ENCODE peak calls at places on chromosomes 5 and 9, in six cellular contexts. B, K, F, E, Y and M are unnamed samples. For H3K27me3, the result is how much of the 10 kb centered on the place peaks cover.

GRCh38 chr5:105952875-105953274 is 1717.9 kb downstream of the EFNA5 start:
- DNase-seq in F (no peak), E (no peak), K (no peak), B (no peak), Y (no peak), M (no peak)

GRCh38 chr5:158754018-158754514 is 345.6 kb downstream of the EBF1 start:
- DNase-seq in K (no peak), E (no peak), B (no peak), F (peak), Y (no peak), M (peak)

GRCh38 chr5:160088805-160089204 is 30.4 kb downstream of the PWWP2A start:
- DNase-seq in F (no peak), E (no peak), Y (no peak), B (no peak), K (no peak), M (no peak)

GRCh38 chr5:92861531-92862285 is 719.3 kb downstream of the NR2F1-AS1 start:
- DNase-seq in Y (no peak), B (no peak), E (no peak), F (no peak), K (no peak), M (no peak)

GRCh38 chr9:14097215-14097614 is 216.7 kb downstream of the NFIB start:
- DNase-seq in B (no peak), Y (no peak), E (no peak), K (peak), F (peak), M (peak)

GRCh38 chr9:80841888-80842287 is 847.5 kb downstream of the TLE1 start:
- DNase-seq in F (no peak), E (no peak), Y (no peak), K (no peak), B (no peak), M (no peak)

GRCh38 chr5:74864823-74865222 is 1.4 kb downstream of the FAM169A start:
- DNase-seq in Y (no peak), E (no peak), B (no peak), K (no peak), F (no peak), M (no peak)

GRCh38 chr5:82540301-82540700 is 262.1 kb upstream of the RPS23 start:
- DNase-seq in E (no peak), Y (no peak), B (no peak), K (no peak), F (peak), M (no peak)

GRCh38 chr5:158770506-158770905 is 329.2 kb downstream of the EBF1 start:
- DNase-seq in B (no peak), Y (no peak), E (no peak), F (no peak), K (no peak), M (no peak)

GRCh38 chr9:128191406-128192046 is at the start of gene CIZ1:
- DNase-seq in B (peak), Y (no peak), F (peak), E (peak), K (peak), M (no peak)

GRCh38 chr5:15105799-15106393 is 234.3 kb upstream of the ANKH start:
- DNase-seq in E (peak), K (peak), F (peak), B (peak), Y (peak), M (no peak)

GRCh38 chr5:180313677-180314076 is 21.8 kb upstream of the MAPK9 start:
- DNase-seq in Y (no peak), K (peak), E (no peak), B (no peak), F (no peak), M (no peak)

GRCh38 chr5:157162919-157163510 is 3.0 kb downstream of the GARIN3 start:
- DNase-seq in B (no peak), F (no peak), K (no peak), E (no peak), Y (no peak), M (no peak)

GRCh38 chr9:91771864-91772263 is 178.2 kb downstream of the ROR2 start:
- DNase-seq in K (no peak), B (no peak), Y (no peak), E (no peak), F (peak), M (no peak)

GRCh38 chr5:181166812-181167733 is 19.7 kb downstream of the OR2V2 start:
- DNase-seq in F (no peak), B (no peak), Y (no peak), K (no peak), E (no peak), M (no peak)

GRCh38 chr5:150904479-150905311 is at the start of gene ZNF300:
- DNase-seq in K (peak), F (peak), E (peak), Y (no peak), B (peak), M (peak)

GRCh38 chr5:127549551-127549950 is 32.1 kb downstream of the PRRC1 start:
- DNase-seq in K (no peak), B (no peak), F (no peak), Y (no peak), E (no peak), M (no peak)

GRCh38 chr5:83375049-83375710 is 96.4 kb upstream of the VCAN start:
- DNase-seq in B (no peak), Y (no peak), F (peak), K (no peak), E (no peak), M (no peak)

GRCh38 chr5:125439243-125439642 is 692.8 kb upstream of the ZNF608 start:
- DNase-seq in E (no peak), B (no peak), Y (no peak), F (no peak), K (no peak), M (no peak)

GRCh38 chr9:27125030-27125429 is 16.0 kb downstream of the TEK start:
- DNase-seq in K (peak), F (peak), E (peak), B (peak), Y (no peak), M (peak)

GRCh38 chr5:88683506-88684135 is 199.4 kb downstream of the MEF2C start:
- DNase-seq in E (no peak), K (no peak), Y (no peak), F (peak), B (no peak), M (no peak)

GRCh38 chr9:87503970-87504369 is 6.3 kb downstream of the DAPK1 start:
- DNase-seq in Y (no peak), K (no peak), E (no peak), F (no peak), B (no peak), M (no peak)

GRCh38 chr5:132496631-132497487 is 6.3 kb upstream of the IRF1 start:
- DNase-seq in F (peak), E (peak), K (peak), B (peak), Y (no peak), M (no peak)

GRCh38 chr9:34654317-34655083 is 2.5 kb downstream of the IL11RA start:
- DNase-seq in K (peak), Y (no peak), E (no peak), F (no peak), B (peak), M (no peak)

GRCh38 chr9:95896580-95896979 is 21.1 kb downstream of the ERCC6L2 start:
- DNase-seq in F (no peak), Y (no peak), B (no peak), E (no peak), K (no peak), M (no peak)

GRCh38 chr5:178388381-178389030 is 155.9 kb upstream of the PHYKPL start:
- DNase-seq in F (no peak), E (peak), K (no peak), B (peak), Y (no peak), M (no peak)

DNA sequence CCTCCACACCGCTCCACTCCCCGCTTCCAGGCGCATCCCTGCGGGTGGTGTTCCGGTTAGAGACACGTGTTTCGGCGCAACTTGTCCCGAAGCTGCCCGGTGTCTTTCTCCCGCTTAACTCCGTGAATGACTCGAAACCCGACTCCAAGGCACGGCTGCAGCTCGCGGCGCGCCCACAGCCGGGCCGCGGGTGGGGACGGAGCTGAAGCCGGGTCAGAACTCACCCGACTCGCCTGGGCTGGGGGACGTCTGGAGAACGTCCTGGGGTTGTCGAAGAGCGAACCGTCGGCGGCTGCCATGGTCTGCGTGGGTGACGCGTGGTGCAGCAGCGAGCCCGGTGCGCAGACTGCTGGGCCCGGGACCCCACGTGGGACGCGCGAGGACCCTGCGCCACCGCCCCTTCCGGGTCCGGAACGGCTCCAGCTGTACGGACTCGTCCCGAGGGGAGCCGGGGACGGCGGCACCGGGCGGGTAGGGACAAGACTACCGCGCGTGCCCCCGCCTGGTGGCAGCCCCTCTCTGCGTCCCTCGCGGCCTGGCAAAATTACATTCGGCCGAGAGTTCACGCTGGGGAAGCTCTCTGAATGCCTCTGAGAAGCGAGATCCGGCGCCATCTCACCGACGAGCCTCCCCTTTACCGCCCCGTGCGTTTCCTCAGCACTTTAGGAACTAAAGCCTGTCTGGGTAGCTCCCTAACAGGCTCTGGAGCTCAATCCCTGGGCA is at the start of gene DDX31:
- DNase-seq in B (peak), Y (no peak), F (peak), K (peak), E (peak), M (no peak)
- TF ChIP-seq CTCF in B (no peak), Y (no peak), F (no peak), K (no peak), E (no peak), M (no peak)

GRCh38 chr9:127123239-127123935 is 952 bp upstream of the ANGPTL2 start:
- DNase-seq in Y (no peak), E (peak), F (no peak), K (no peak), B (no peak), M (no peak)
- H3K4me3 ChIP-seq in Y (no peak), E (peak), F (peak), K (peak), B (no peak), M (peak)

GRCh38 chr5:139901251-139901575 is 105.6 kb downstream of the PSD2 start:
- DNase-seq in Y (no peak), B (no peak), E (peak), F (no peak), K (no peak), M (no peak)

GRCh38 chr5:139900546-139901250 is 105.1 kb downstream of the PSD2 start:
- DNase-seq in Y (no peak), B (no peak), E (peak), K (no peak), F (no peak), M (no peak)

GRCh38 chr5:139903450-139903804 is 107.8 kb downstream of the PSD2 start:
- DNase-seq in B (no peak), Y (no peak), K (no peak), E (peak), F (no peak), M (no peak)

GRCh38 chr5:139903805-139904565 is 108.4 kb downstream of the PSD2 start:
- DNase-seq in K (no peak), E (peak), Y (no peak), F (no peak), B (no peak), M (no peak)

GRCh38 chr5:139901971-139902370 is 106.4 kb downstream of the PSD2 start:
- DNase-seq in E (peak), K (no peak), B (no peak), Y (no peak), F (no peak), M (no peak)
- H3K27me3 ChIP-seq in E (under half), K (under half), B (half or more), Y (under half), F (half or more), M (half or more)

GRCh38 chr5:78294250-78295034 is at the start of gene AP3B1:
- DNase-seq in F (peak), Y (peak), B (peak), E (peak), K (peak), M (peak)
- TF ChIP-seq CTCF in F (no peak), Y (no peak), B (no peak), E (no peak), K (no peak), M (no peak)

DNA sequence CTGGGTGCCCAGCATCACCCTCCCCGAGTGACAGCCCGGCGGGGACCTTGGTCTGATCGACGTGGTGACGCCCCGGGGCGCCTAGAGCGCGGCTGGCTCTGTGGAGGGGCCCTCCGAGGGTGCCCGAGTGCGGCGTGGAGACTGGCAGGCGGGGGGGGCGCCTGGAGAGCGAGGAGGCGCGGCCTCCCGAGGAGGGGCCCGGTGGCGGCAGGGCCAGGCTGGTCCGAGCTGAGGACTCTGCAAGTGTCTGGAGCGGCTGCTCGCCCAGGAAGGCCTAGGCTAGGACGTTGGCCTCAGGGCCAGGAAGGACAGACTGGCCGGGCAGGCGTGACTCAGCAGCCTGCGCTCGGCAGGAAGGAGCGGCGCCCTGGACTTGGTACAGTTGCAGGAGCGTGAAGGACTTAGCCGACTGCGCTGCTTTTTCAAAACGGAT is 1.3 kb downstream of the GADD45G start:
- DNase-seq in K (peak), B (peak), E (peak), F (peak), Y (no peak), M (peak)
- H3K4me3 ChIP-seq in K (peak), B (peak), E (peak), F (peak), Y (peak), M (peak)

GRCh38 chr9:124499214-124499613 is 8.0 kb downstream of the NR5A1 start:
- DNase-seq in E (no peak), Y (no peak), B (no peak), F (no peak), K (no peak), M (no peak)
- H3K27me3 ChIP-seq in E (under half), Y (under half), B (half or more), F (under half), K (half or more), M (half or more)

GRCh38 chr9:77486968-77487367 is 161.2 kb downstream of the GNA14 start:
- DNase-seq in K (no peak), F (peak), B (no peak), Y (no peak), E (no peak), M (no peak)

GRCh38 chr9:77486463-77486862 is 161.7 kb downstream of the GNA14 start:
- DNase-seq in F (no peak), K (no peak), E (no peak), Y (no peak), B (no peak), M (no peak)

GRCh38 chr9:77488439-77489126 is 159.5 kb downstream of the GNA14 start:
- DNase-seq in K (no peak), E (no peak), Y (no peak), F (no peak), B (no peak), M (no peak)
- TF ChIP-seq CTCF in K (no peak), E (no peak), Y (peak), F (peak), B (peak), M (peak)

GRCh38 chr5:58150936-58151335 is 308.9 kb downstream of the PLK2 start:
- DNase-seq in E (no peak), K (no peak), F (no peak), Y (no peak), B (no peak), M (no peak)
- H3K4me3 ChIP-seq in E (no peak), K (no peak), F (no peak), Y (no peak), B (no peak), M (no peak)

GRCh38 chr5:96654209-96654608 is 8.0 kb upstream of the CAST start:
- DNase-seq in E (no peak), B (no peak), Y (no peak), F (no peak), K (no peak), M (no peak)
- H3K27me3 ChIP-seq in E (under half), B (under half), Y (under half), F (under half), K (under half), M (under half)